ENCODE peak calls at places on chromosome 20, in seven cellular contexts. S is MM.1S, V is GM23248, R is PC-3, F is neuronal stem cell, U is mammary epithelial cell, Z is colonic mucosa. H is an unnamed sample.

GRCh38 chr20:8670207-8670899 is 398.5 kb upstream of the PLCB4 start:
- DNase-seq in S (no peak), V (no peak), R (no peak), F (no peak), U (no peak), Z (no peak), H (no peak)

GRCh38 chr20:1757072-1757471 is 99.5 kb upstream of the SIRPG start:
- DNase-seq in S (no peak), V (no peak), R (peak; percentile 39), F (no peak), U (no peak), Z (no peak), H (no peak)

GRCh38 chr20:64212750-64213149 is 42.8 kb upstream of the PCMTD2 start:
- DNase-seq in S (no peak), V (peak; percentile 79), R (no peak), F (no peak), U (no peak), Z (no peak), H (no peak)

GRCh38 chr20:6866741-6867140 is 99.3 kb downstream of the BMP2 start:
- DNase-seq in S (no peak), V (no peak), R (no peak), F (no peak), U (peak; percentile 66), Z (no peak), H (no peak)

GRCh38 chr20:45290677-45291355 is 15.8 kb upstream of the RBPJL start:
- DNase-seq in S (peak; percentile 62), V (peak; percentile 83), R (peak; percentile 93), F (peak; percentile 85), U (peak; percentile 67), Z (peak; percentile 87), H (peak; percentile 66)

GRCh38 chr20:549720-550496 is 6.3 kb upstream of the CSNK2A1 start:
- DNase-seq in S (no peak), V (no peak), R (no peak), F (no peak), U (no peak), Z (no peak), H (no peak)

GRCh38 chr20:37821691-37822655 is 81.0 kb upstream of the VSTM2L start:
- DNase-seq in S (no peak), V (peak; percentile 99), R (no peak), F (no peak), U (peak; percentile 67), Z (no peak), H (no peak)

GRCh38 chr20:1473821-1474220 is 7.2 kb upstream of the NSFL1C start:
- DNase-seq in S (no peak), V (peak; percentile 30), R (no peak), F (no peak), U (no peak), Z (no peak), H (no peak)

GRCh38 chr20:56395166-56395565 is 2.7 kb downstream of the CSTF1 start:
- DNase-seq in S (no peak), V (no peak), R (no peak), F (no peak), U (no peak), Z (no peak), H (no peak)

GRCh38 chr20:2617099-2617714 is 35.2 kb upstream of the NOP56 start:
- DNase-seq in S (no peak), V (no peak), R (no peak), F (no peak), U (no peak), Z (no peak), H (no peak)

GRCh38 chr20:25018841-25019240 is 26.3 kb upstream of the APMAP start:
- DNase-seq in S (no peak), V (no peak), R (no peak), F (no peak), U (no peak), Z (no peak), H (no peak)

GRCh38 chr20:37518606-37519507 is 2.2 kb upstream of the NNAT start:
- DNase-seq in S (no peak), V (no peak), R (no peak), F (no peak), U (no peak), Z (no peak), H (no peak)

GRCh38 chr20:37128803-37129202 is 33.0 kb upstream of the RBL1 start:
- DNase-seq in S (no peak), V (no peak), R (no peak), F (no peak), U (no peak), Z (no peak), H (no peak)

GRCh38 chr20:1537731-1538058 is 19.8 kb downstream of the SIRPD start:
- DNase-seq in S (no peak), V (no peak), R (no peak), F (no peak), U (no peak), Z (peak; percentile 20), H (no peak)

GRCh38 chr20:34058831-34059230 is 53.2 kb downstream of the EIF2S2 start:
- DNase-seq in S (no peak), V (peak; percentile 30), R (no peak), F (no peak), U (no peak), Z (no peak), H (no peak)

GRCh38 chr20:19661717-19662637 is 96.1 kb upstream of the RIN2 start:
- DNase-seq in S (peak; percentile 68), V (peak; percentile 81), R (peak; percentile 91), F (peak; percentile 65), U (peak; percentile 40), Z (peak; percentile 66), H (peak; percentile 57)

GRCh38 chr20:6838181-6838826 is 70.8 kb downstream of the BMP2 start:
- DNase-seq in S (no peak), V (no peak), R (peak; percentile 75), F (no peak), U (peak; percentile 64), Z (no peak), H (no peak)

GRCh38 chr20:59135093-59135492 is 28.5 kb upstream of the ZNF831 start:
- DNase-seq in S (no peak), V (no peak), R (no peak), F (no peak), U (peak; percentile 48), Z (no peak), H (no peak)

GRCh38 chr20:46770330-46771194 is 61.1 kb downstream of the SLC2A10 start:
- DNase-seq in S (no peak), V (peak; percentile 46), R (peak; percentile 51), F (no peak), U (peak; percentile 8), Z (no peak), H (no peak)

GRCh38 chr20:44089987-44090674 is 96.9 kb downstream of the JPH2 start:
- DNase-seq in S (peak; percentile 68), V (peak; percentile 60), R (peak; percentile 44), F (no peak), U (peak; percentile 89), Z (peak; percentile 41), H (no peak)

GRCh38 chr20:32227744-32228688 is 20.3 kb downstream of the POFUT1 start:
- DNase-seq in S (no peak), V (no peak), R (no peak), F (no peak), U (no peak), Z (peak; percentile 90), H (no peak)

GRCh38 chr20:44151621-44152416 is 35.2 kb downstream of the JPH2 start:
- DNase-seq in S (no peak), V (no peak), R (peak; percentile 94), F (no peak), U (peak; percentile 81), Z (no peak), H (no peak)

GRCh38 chr20:63950701-63951397 is 5.4 kb downstream of the UCKL1 start:
- DNase-seq in S (no peak), V (no peak), R (no peak), F (no peak), U (no peak), Z (no peak), H (no peak)

GRCh38 chr20:62805365-62805710 is 703 bp downstream of the OGFR start:
- DNase-seq in S (no peak), V (peak; percentile 58), R (peak; percentile 20), F (no peak), U (no peak), Z (peak; percentile 48), H (no peak)
- H3K4me1 ChIP-seq in S (peaks cover 9% of the 10 kb centered on the region), V (peaks cover 14% of the 10 kb centered on the region), R (peaks cover 20% of the 10 kb centered on the region), F (peaks cover 15% of the 10 kb centered on the region), U (peaks cover 12% of the 10 kb centered on the region), Z (peaks cover 14% of the 10 kb centered on the region), H (peaks cover 23% of the 10 kb centered on the region)

DNA sequence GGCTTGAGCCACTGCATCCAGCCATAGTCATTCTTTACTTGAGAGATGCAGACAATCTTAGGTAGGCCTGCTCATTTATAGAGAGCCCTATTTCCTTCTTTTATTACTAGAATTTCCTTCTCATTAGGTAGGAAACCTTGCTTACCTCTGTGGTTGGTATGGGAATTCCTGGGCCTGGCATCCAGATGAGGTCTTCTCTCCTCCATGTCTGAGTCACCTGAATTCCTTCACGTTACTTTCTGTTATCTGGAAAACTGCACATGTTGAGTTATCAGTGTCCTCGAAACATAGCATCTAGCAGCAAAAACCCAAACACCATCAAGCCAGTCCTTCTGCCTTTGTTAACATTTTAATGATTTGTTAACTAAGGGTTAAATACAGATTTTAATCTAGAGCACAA is 2.2 kb downstream of the ZNFX1 start:
- DNase-seq in S (no peak), V (peak; percentile 35), R (peak; percentile 75), F (no peak), U (peak; percentile 82), Z (no peak), H (no peak)
- H3K4me3 ChIP-seq in S (no peak overlapping the region), V (peak overlapping the region; percentile 96), R (peak overlapping the region; percentile 89), F (no peak overlapping the region), U (peak overlapping the region; percentile 90), Z (no peak overlapping the region), H (no peak overlapping the region)

DNA sequence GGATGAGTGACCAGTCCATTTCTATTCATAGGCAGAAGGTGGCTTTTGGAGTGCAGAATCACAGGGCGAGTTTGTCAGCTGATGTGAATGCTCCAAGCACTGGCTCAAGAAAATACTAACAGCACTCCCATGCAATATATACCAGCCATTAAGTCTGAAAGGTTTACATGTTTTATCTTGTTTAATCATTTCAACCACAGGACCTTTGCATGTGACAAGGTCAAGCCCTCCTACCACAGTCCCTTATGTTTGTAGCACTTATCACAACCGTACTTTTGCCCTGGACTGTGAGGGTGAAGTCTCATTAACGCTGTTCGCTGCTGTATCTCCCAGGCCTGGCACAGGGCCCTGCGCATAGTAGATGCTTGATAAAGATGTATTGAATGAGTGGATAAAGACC is 99.3 kb upstream of the PMEPA1 start:
- DNase-seq in S (no peak), V (no peak), R (no peak), F (no peak), U (no peak), Z (no peak), H (no peak)
- H3K9ac ChIP-seq in S (no peak overlapping the region), V (no peak overlapping the region), R (no peak overlapping the region), F (no peak overlapping the region), U (no peak overlapping the region), Z (no peak overlapping the region), H (no peak overlapping the region)

DNA sequence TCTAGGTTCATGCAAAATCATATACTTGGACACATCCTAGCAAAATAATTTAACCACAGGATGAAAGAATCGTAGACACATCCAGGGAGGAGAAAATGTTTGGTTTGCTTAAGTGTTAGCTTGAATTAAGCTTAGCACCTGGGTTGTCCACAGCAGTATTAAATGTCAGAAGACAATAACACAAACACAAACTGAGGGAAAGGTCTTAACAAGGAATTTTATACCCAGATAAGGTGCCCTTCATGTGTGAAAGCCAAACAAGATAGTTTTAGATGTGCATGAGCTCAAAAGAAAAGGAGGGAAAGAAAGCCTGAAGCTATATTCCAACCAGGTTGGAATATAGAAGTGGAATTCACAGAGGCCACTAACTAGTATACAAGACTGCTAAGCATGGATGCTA is 49.1 kb downstream of the SLC23A2 start:
- DNase-seq in S (no peak), V (no peak), R (no peak), F (no peak), U (no peak), Z (no peak), H (no peak)
- H3K4me1 ChIP-seq in S (peaks cover 9% of the 10 kb centered on the region), V (peaks cover 21% of the 10 kb centered on the region), R (peaks cover 5% of the 10 kb centered on the region), F (peaks cover 9% of the 10 kb centered on the region), U (peaks cover 16% of the 10 kb centered on the region), Z (no peaks in the 10 kb centered on the region), H (peaks cover 3% of the 10 kb centered on the region)